ENCODE peak calls at places on chromosomes 13 and 19, in five cellular contexts. One of them, this sample, is unnamed.

GRCh38 chr13:105598551-105598950 is 936.9 kb downstream of the EFNB2 start:
- DNase-seq in H1: no peak
- DNase-seq in HCT116: no peak
- DNase-seq in HepG2: no peak
- DNase-seq in K562: no peak
- DNase-seq in this sample: no peak

GRCh38 chr13:98892821-98893220 is 85.0 kb downstream of the DOCK9 start:
- DNase-seq in HepG2: no peak
- DNase-seq in HCT116: no peak
- DNase-seq in K562: no peak
- DNase-seq in H1: no peak
- DNase-seq in this sample: no peak

GRCh38 chr13:31053098-31053497 is 108.6 kb downstream of the HSPH1 start:
- DNase-seq in HCT116: no peak
- DNase-seq in K562: no peak
- DNase-seq in HepG2: no peak
- DNase-seq in H1: no peak
- DNase-seq in this sample: no peak

GRCh38 chr13:106593131-106593530 is 25.2 kb upstream of the ARGLU1 start:
- DNase-seq in HCT116: no peak
- DNase-seq in H1: no peak
- DNase-seq in K562: no peak
- DNase-seq in HepG2: no peak
- DNase-seq in this sample: no peak

GRCh38 chr19:18520848-18521691 is 800 bp downstream of the ELL start:
- DNase-seq in H1: no peak
- DNase-seq in HepG2: no peak
- DNase-seq in HCT116: no peak
- DNase-seq in K562: no peak
- DNase-seq in this sample: no peak

GRCh38 chr13:41985788-41986508 is 25.0 kb upstream of the VWA8 start:
- DNase-seq in HepG2: no peak
- DNase-seq in K562: no peak
- DNase-seq in HCT116: no peak
- DNase-seq in H1: no peak
- DNase-seq in this sample: no peak

GRCh38 chr13:113162783-113163685 is 4.6 kb downstream of the PROZ start:
- DNase-seq in H1: no peak
- DNase-seq in HCT116: no peak
- DNase-seq in K562: no peak
- DNase-seq in HepG2: no peak
- DNase-seq in this sample: no peak

GRCh38 chr13:66405908-66406802 is 824.0 kb downstream of the PCDH9 start:
- DNase-seq in H1: no peak
- DNase-seq in HCT116: no peak
- DNase-seq in K562: no peak
- DNase-seq in HepG2: no peak
- DNase-seq in this sample: no peak

GRCh38 chr19:49324801-49325491 is at the start of gene SLC6A16:
- DNase-seq in H1: no peak
- DNase-seq in HepG2: no peak
- DNase-seq in HCT116: no peak
- DNase-seq in K562: no peak
- DNase-seq in this sample: no peak

GRCh38 chr19:10891360-10892108 is 20.2 kb downstream of the CARM1 start:
- DNase-seq in H1: no peak
- DNase-seq in K562: no peak
- DNase-seq in HCT116: no peak
- DNase-seq in HepG2: no peak
- DNase-seq in this sample: no peak

GRCh38 chr19:28444371-28444770 is 768.6 kb downstream of the UQCRFS1 start:
- DNase-seq in HCT116: no peak
- DNase-seq in K562: no peak
- DNase-seq in HepG2: no peak
- DNase-seq in H1: no peak
- DNase-seq in this sample: no peak

GRCh38 chr19:42311612-42312160 is 1.4 kb upstream of the TMEM145 start:
- DNase-seq in H1: no peak
- DNase-seq in HepG2: no peak
- DNase-seq in K562: peak
- DNase-seq in HCT116: no peak
- DNase-seq in this sample: no peak

GRCh38 chr13:45623516-45624090 is 8.1 kb upstream of the ERICH6B start:
- DNase-seq in HCT116: peak
- DNase-seq in H1: no peak
- DNase-seq in HepG2: peak
- DNase-seq in K562: peak
- DNase-seq in this sample: peak

GRCh38 chr19:10290876-10291553 is 1.3 kb downstream of the ICAM5 start:
- DNase-seq in H1: no peak
- DNase-seq in K562: peak
- DNase-seq in HepG2: peak
- DNase-seq in HCT116: peak
- DNase-seq in this sample: no peak

DNA sequence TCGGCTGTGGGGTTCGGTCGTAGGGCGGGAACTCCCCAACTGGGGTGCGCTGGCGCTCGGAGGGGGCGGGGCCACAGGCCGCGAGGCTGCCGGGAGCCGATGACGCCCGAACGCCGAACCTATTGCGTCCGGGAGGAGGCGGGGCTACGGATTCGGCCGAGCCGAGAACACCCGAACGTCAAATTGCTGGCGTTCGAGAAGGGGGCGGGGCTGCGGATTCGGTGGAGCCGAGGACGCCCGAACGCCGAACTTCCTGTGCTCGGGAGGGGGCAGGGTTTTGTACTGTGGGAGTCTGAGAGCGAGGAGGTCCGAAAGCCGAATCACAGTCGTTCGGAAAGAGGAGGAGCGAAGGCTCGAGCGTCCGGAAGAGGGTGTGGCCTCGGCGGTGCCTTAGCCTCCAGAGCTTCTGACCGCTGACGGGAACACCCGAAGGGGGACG is 586 bp upstream of the TSEN34 start:
- DNase-seq in H1: peak
- DNase-seq in HepG2: peak
- DNase-seq in HCT116: peak
- DNase-seq in K562: peak
- DNase-seq in this sample: peak
- TF ChIP-seq POLR2AphosphoS5 in H1: no peak
- TF ChIP-seq POLR2AphosphoS5 in HepG2: no peak
- TF ChIP-seq POLR2AphosphoS5 in HCT116: no peak
- TF ChIP-seq POLR2AphosphoS5 in K562: no peak
- TF ChIP-seq POLR2AphosphoS5 in this sample: no peak

GRCh38 chr13:48004201-48004600 is 3.1 kb upstream of the SUCLA2 start:
- DNase-seq in H1: no peak
- DNase-seq in HCT116: no peak
- DNase-seq in HepG2: no peak
- DNase-seq in K562: no peak
- DNase-seq in this sample: no peak

GRCh38 chr13:47999973-48000372 is 1.1 kb downstream of the SUCLA2 start:
- DNase-seq in HepG2: no peak
- DNase-seq in H1: no peak
- DNase-seq in K562: no peak
- DNase-seq in HCT116: no peak
- DNase-seq in this sample: no peak

GRCh38 chr13:48001127-48001881 is at the start of gene SUCLA2:
- DNase-seq in HepG2: peak
- DNase-seq in K562: peak
- DNase-seq in HCT116: peak
- DNase-seq in H1: peak
- DNase-seq in this sample: peak

GRCh38 chr13:47997384-47997783 is 3.7 kb downstream of the SUCLA2 start:
- DNase-seq in H1: no peak
- DNase-seq in HCT116: no peak
- DNase-seq in HepG2: no peak
- DNase-seq in K562: no peak
- DNase-seq in this sample: no peak

DNA sequence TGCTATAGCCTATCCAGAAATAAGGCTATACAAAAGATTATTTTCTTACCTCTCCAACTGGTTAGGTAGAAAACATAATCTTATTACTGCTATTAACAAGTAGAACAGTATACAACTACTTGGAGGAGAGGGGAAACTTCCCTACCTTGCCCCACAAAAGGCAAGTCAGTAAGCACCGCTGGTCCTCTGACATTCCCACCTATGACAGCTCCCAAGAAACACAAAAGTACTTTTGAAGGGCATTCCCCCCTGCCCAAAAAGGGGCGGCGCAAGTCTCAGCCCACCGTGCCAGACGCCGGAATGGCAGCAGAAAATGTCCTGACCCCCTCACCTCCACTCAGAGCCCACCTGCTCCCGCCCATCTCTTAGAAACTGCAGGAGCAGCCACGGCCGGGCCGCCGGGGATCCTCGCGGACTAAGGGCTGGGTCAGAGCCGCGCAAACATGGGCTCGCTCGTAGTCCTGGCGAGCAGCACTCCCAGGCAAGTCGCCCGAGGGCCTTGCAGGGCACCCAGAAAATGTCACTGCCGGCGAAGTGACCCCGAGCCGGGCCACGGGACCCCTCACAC is 430 bp downstream of the SUCLA2 start:
- DNase-seq in K562: peak
- DNase-seq in HepG2: no peak
- DNase-seq in H1: no peak
- DNase-seq in HCT116: no peak
- DNase-seq in this sample: no peak
- TF ChIP-seq ATF3 in K562: no peak
- TF ChIP-seq ATF3 in HepG2: no peak
- TF ChIP-seq ATF3 in H1: no peak
- TF ChIP-seq ATF3 in HCT116: no peak
- TF ChIP-seq ATF3 in this sample: no peak

DNA sequence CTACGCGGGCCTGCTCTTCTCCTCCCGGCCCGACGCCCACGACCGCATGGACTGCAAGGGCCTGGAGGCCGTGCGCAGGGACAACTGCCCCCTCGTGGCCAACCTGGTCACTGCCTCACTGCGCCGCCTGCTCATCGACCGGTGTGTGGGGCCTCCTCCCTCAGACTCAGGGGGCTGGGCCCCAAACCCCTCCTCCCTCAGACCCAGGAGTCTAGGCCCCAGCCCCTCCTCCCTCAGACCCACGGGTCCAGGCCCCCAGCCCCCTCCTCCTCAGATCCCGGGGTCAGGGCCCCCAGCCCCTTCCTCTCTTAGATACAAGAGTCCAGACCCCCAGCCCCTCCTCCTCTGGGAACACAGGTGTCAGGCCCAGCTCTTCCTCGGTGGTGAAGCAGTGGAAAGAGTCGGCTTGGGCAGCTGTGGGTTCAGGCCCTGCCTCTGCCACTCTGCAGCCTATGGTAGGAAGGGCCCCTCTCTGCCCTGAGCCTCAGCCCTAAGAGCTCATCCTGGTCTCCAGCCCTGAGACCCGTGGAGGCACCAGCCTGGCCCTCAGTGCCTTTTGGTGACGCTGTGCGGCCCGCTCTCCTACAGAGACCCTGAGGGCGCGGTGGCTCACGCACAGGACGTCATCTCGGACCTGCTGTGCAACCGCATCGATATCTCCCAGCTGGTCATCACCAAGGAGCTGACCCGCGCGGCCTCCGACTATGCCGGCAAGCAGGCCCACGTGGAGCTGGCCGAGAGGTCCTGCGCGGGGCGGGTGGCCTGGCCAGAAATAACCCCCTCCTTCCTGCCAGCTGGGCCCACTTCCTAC is 3.7 kb upstream of the SPIB start:
- DNase-seq in K562: peak
- DNase-seq in H1: peak
- DNase-seq in HepG2: peak
- DNase-seq in HCT116: peak
- DNase-seq in this sample: no peak
- H3K9ac ChIP-seq in K562: peak
- H3K9ac ChIP-seq in H1: no peak
- H3K9ac ChIP-seq in HepG2: no peak
- H3K9ac ChIP-seq in HCT116: no peak
- H3K9ac ChIP-seq in this sample: peak

DNA sequence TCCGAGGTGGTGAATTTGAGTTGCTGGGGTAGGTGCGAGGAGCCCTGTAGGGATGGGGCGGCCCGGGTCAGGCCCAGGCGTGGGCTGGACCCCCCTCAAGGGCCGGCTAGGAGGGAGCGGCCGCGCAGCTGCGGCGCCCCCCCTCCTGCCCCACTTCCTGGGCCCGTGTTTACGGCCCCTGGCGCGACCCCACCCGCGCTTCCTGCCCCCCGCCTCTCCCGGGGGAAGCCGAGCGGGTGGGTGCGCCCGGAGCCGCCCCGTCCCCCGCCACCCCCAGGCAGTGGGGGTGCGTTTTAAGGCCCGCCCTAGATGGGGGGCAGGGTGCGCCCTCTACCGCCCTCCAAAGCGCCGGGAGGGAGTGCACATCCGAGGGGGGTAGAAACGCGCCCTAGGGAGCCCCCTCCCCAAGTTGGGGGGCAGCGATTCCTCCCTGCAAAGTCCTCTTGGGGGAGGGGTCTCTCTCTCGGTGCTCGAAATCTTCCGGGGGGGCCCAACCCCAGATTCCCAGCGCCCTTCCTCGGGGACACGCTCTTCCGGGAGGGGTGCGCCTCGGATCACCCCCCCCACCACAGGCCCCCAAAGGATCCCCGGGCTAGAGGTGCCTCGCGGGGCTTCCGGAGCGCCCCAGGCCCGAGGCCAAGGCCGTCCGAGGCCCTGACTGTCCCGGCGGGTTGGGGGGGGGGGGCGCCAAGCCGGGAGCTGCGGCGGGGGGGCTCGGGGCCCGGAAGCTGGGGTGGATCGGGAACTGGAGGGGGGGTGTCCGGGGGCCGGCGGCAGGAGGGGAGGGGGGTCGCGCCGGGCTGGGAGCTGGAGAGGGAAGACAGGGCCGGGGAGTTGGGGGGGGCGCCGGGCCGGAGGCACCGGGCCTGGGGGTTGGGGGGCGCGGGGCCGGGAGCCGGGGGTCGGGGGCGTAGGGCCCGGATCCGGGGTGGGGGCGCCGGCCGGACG is 807 bp downstream of the TLE5 start:
- DNase-seq in HepG2: no peak
- DNase-seq in K562: peak
- DNase-seq in H1: no peak
- DNase-seq in HCT116: no peak
- DNase-seq in this sample: no peak
- TF ChIP-seq POLR2AphosphoS5 in HepG2: no peak
- TF ChIP-seq POLR2AphosphoS5 in K562: no peak
- TF ChIP-seq POLR2AphosphoS5 in H1: no peak
- TF ChIP-seq POLR2AphosphoS5 in HCT116: peak
- TF ChIP-seq POLR2AphosphoS5 in this sample: no peak

DNA sequence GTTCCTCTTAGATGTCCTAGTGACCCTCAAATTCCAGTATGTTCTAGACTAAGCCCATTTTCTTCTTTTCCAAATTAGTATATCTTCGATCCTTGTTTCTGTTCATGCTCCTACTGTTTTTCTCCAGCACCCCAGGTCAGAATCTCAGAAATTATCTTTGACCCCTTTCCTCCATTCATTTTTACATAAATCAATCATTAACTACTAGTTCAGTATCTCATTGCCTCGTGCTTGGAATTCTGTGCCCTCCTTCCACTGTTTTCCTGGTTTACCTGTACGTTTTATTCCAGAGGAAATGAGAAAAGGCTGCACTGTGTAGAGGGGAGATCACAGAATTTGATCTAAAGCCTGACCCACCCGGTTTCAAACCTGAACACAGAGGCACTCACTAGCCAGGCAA is 107.9 kb downstream of the LRCH1 start:
- DNase-seq in K562: no peak
- DNase-seq in H1: no peak
- DNase-seq in HepG2: no peak
- DNase-seq in HCT116: no peak
- DNase-seq in this sample: no peak
- TF ChIP-seq ATF3 in K562: no peak
- TF ChIP-seq ATF3 in H1: no peak
- TF ChIP-seq ATF3 in HepG2: no peak
- TF ChIP-seq ATF3 in HCT116: no peak
- TF ChIP-seq ATF3 in this sample: no peak

This sample was measured in GM12878.